ENCODE peak calls at places on chromosomes 6 and 20, in seven cellular contexts. T is effector memory CD4-positive, alpha-beta T cell; A is activated CD8-positive, alpha-beta memory T cell treated with anti-CD3 and anti-CD28 coated beads for 1 hour; X is ELR; Z is brain microvascular endothelial cell; W is stimulated activated CD4-positive, alpha-beta T cell treated with anti-CD3 and anti-CD28 coated beads, Interleukin-1b, Interleukin-23, amount 100 ng/mL, for 48 hours; Q is iris pigment epithelial cell. Y is an unnamed sample.

GRCh38 chr6:113632220-113632864 is 224.8 kb upstream of the MARCKS start:
- DNase-seq in T (no peak), A (no peak), X (peak), Z (peak), W (peak), Q (peak), Y (peak)

GRCh38 chr6:108106261-108106660 is 31.7 kb upstream of the OSTM1 start:
- DNase-seq in T (no peak), A (no peak), X (no peak), Z (no peak), W (no peak), Q (no peak), Y (no peak)

GRCh38 chr6:115001726-115002436 is 659.1 kb upstream of the HS3ST5 start:
- DNase-seq in T (no peak), A (no peak), X (peak), Z (no peak), W (no peak), Q (no peak), Y (no peak)

GRCh38 chr20:59996112-59996511 is 37.9 kb downstream of the CDH26 start:
- DNase-seq in T (no peak), A (no peak), X (no peak), Z (no peak), W (no peak), Q (no peak), Y (no peak)

GRCh38 chr6:31622678-31623077 is 2.2 kb downstream of the PRRC2A start:
- DNase-seq in T (no peak), A (no peak), X (no peak), Z (no peak), W (no peak), Q (no peak), Y (no peak)

GRCh38 chr6:125834347-125834746 is 43.6 kb downstream of the NCOA7 start:
- DNase-seq in T (no peak), A (no peak), X (no peak), Z (no peak), W (no peak), Q (peak), Y (no peak)

GRCh38 chr6:42929928-42930360 is 664 bp downstream of the CNPY3 start:
- DNase-seq in T (peak), A (peak), X (peak), Z (peak), W (peak), Q (peak), Y (no peak)

GRCh38 chr20:40307937-40308478 is 381.0 kb downstream of the MAFB start:
- DNase-seq in T (no peak), A (no peak), X (no peak), Z (no peak), W (no peak), Q (no peak), Y (peak)

GRCh38 chr6:48061630-48062029 is 49.4 kb downstream of the PTCHD4 start:
- DNase-seq in T (no peak), A (no peak), X (no peak), Z (no peak), W (no peak), Q (no peak), Y (no peak)

GRCh38 chr6:133894795-133895401 is 6.0 kb downstream of the TCF21 start:
- DNase-seq in T (no peak), A (no peak), X (no peak), Z (no peak), W (no peak), Q (peak), Y (no peak)

Y was measured in NCI-H2227 treated with DMSO at 0.1 percent for 48 hours.